ENCODE peak calls at places on chromosomes 16 and 17, in five cellular contexts. T, R, K, Y and W are unnamed samples.

GRCh38 chr17:28895794-28896447 is 1.6 kb downstream of the FLOT2 start:
- DNase-seq in T (no peak), R (no peak), K (no peak), Y (no peak), W (no peak)

GRCh38 chr17:78748730-78749317 is 33.2 kb downstream of the CYTH1 start:
- DNase-seq in T (no peak), R (peak; percentile 39), K (peak; percentile 65), Y (no peak), W (peak; percentile 61)

GRCh38 chr16:87854053-87854906 is 15.0 kb downstream of the SLC7A5 start:
- DNase-seq in T (peak; percentile 92), R (no peak), K (no peak), Y (no peak), W (peak; percentile 82)

GRCh38 chr16:30541502-30542329 is 7.1 kb upstream of the ZNF747 start:
- DNase-seq in T (no peak), R (peak; percentile 28), K (no peak), Y (peak; percentile 59), W (no peak)

GRCh38 chr16:72051818-72052217 is 2.5 kb upstream of the HP start:
- DNase-seq in T (no peak), R (no peak), K (no peak), Y (no peak), W (no peak)

GRCh38 chr17:76912585-76912984 is 44.4 kb downstream of the MGAT5B start:
- DNase-seq in T (no peak), R (no peak), K (no peak), Y (no peak), W (no peak)

GRCh38 chr17:83036666-83037065 is 42.7 kb upstream of the METRNL start:
- DNase-seq in T (no peak), R (no peak), K (no peak), Y (no peak), W (no peak)

GRCh38 chr17:80705988-80706387 is 161.3 kb downstream of the RPTOR start:
- DNase-seq in T (no peak), R (no peak), K (no peak), Y (no peak), W (no peak)

GRCh38 chr16:86375841-86376240 is 134.5 kb upstream of the FOXF1 start:
- DNase-seq in T (no peak), R (no peak), K (no peak), Y (no peak), W (no peak)

GRCh38 chr16:49961087-49961486 is 63.9 kb upstream of the CNEP1R1 start:
- DNase-seq in T (no peak), R (no peak), K (no peak), Y (no peak), W (no peak)

GRCh38 chr16:55285586-55285985 is 38.4 kb upstream of the IRX6 start:
- DNase-seq in T (no peak), R (no peak), K (no peak), Y (no peak), W (no peak)

GRCh38 chr16:78984324-78984723 is 616.2 kb downstream of the MAF start:
- DNase-seq in T (peak; percentile 17), R (no peak), K (no peak), Y (no peak), W (no peak)

GRCh38 chr17:3695723-3696411 is at the start of gene P2RX5:
- DNase-seq in T (no peak), R (peak; percentile 27), K (no peak), Y (peak; percentile 61), W (no peak)

GRCh38 chr17:72386619-72387237 is 265.9 kb downstream of the SOX9 start:
- DNase-seq in T (peak; percentile 59), R (no peak), K (no peak), Y (no peak), W (no peak)

GRCh38 chr16:53022374-53022773 is 30.3 kb downstream of the CHD9NB start:
- DNase-seq in T (peak; percentile 55), R (peak; percentile 45), K (no peak), Y (peak; percentile 76), W (peak; percentile 62)

GRCh38 chr16:72787519-72788268 is 260.2 kb downstream of the ZFHX3 start:
- DNase-seq in T (no peak), R (peak; percentile 62), K (peak; percentile 65), Y (peak; percentile 69), W (peak; percentile 78)

DNA sequence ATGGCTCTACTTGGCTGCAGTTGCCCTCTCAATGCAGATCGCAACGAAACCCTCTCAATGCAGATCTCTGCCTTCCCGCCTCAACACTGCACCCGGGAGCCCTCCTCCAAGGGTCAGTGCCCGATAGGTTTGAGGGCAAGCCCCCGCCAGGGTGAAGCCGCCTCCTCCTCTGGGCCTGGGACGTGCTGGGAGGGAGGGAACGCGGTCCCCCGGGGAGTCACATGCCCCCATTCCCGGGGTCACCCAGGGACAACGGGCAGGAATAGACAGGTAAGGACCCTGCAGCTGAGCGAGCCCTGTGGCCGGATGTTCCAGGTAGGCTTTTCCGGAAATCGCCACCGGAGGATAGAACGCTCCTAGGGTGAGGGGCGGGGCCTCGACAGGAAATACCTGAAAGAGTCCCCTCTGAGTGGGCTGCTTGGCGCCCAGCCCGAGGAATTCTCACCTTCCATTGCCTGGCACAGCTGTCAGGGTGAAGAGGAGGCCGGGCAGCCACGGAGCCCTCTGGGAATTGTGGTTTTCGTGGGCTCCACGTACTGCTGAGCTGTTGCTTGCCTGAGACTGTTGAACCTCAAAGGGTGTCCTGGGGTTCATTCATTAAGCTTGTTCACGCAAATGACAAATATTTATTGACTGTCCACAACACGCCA is 12.8 kb downstream of the ZNF174 start:
- DNase-seq in T (no peak), R (no peak), K (no peak), Y (no peak), W (peak; percentile 83)
- H3K9me3 ChIP-seq in T (peaks cover 94% of the 10 kb centered on the region), R (no peaks in the 10 kb centered on the region), K (peaks cover 82% of the 10 kb centered on the region), Y (peaks cover 4% of the 10 kb centered on the region), W (no peaks in the 10 kb centered on the region)

GRCh38 chr17:14197582-14197981 is 39.1 kb downstream of the CDRT15 start:
- DNase-seq in T (no peak), R (no peak), K (no peak), Y (no peak), W (no peak)
- H3K4me1 ChIP-seq in T (no peaks in the 10 kb centered on the region), R (peaks cover 35% of the 10 kb centered on the region), K (no peaks in the 10 kb centered on the region), Y (peaks cover 41% of the 10 kb centered on the region), W (peaks cover 10% of the 10 kb centered on the region)

DNA sequence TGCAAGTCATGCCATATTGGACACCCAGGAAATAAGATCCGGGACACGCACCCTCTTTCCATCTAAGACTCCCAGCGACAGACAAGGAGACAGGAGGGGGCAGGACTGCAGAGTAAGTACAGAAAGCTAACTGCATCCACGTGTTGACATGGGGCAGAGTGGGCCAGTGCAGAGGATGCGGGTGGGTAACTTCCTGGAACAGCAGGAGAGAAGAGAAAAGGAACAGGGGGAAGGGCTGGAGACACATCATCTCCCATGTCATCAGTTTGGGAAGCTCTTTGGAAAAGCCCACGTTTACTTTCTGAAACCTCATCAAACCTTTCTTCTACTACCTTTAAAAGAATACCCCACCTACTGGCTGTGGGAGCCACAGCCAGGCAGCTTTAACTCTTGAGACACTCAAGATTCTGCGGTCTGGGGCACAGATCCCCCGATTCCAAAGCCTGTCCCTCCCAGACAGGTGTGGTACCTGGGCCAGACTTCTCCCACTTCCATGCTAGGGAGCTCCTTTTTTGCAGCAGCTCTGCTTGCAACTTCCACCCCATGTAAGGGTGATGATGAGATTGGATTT is 273.5 kb upstream of the RPL38 start:
- DNase-seq in T (no peak), R (no peak), K (no peak), Y (no peak), W (no peak)
- TF ChIP-seq CTCF in T (no peak), R (no peak), K (no peak), Y (no peak), W (no peak)

GRCh38 chr17:22142091-22142490 is 449.8 kb downstream of the KCNJ18 start:
- DNase-seq in T (no peak), R (peak; percentile 9), K (no peak), Y (no peak), W (no peak)

DNA sequence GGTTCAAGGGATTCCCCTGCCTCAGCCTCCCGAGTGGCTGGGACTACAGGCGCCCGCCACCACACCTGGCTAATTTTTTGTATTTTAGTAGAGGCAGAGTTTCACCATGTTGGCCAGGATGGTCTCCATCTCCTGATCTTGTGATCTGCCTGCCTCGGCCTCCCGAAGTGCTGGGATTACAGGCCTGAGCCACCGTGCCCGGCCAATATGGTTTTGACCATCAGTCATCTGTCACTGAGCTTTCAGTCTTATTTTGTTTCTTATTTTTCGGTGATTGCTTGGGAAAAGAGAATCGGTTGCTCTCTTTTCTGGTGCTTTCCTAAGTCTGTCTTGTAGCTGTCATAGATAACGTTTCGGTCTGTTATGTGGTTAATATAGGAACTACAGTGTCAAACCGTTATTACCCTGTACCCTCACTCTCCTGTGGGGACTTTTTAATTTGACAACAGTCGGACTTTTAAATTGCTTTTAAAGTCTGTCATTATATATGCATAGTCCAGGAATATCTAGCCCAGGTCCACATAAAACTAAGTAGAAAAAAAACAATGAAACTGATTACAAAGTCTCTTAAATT is 453.4 kb downstream of the KCNJ18 start:
- DNase-seq in T (no peak), R (no peak), K (no peak), Y (no peak), W (no peak)
- H3K9me3 ChIP-seq in T (no peaks in the 10 kb centered on the region), R (no peaks in the 10 kb centered on the region), K (no peaks in the 10 kb centered on the region), Y (peaks cover 3% of the 10 kb centered on the region), W (no peaks in the 10 kb centered on the region)

DNA sequence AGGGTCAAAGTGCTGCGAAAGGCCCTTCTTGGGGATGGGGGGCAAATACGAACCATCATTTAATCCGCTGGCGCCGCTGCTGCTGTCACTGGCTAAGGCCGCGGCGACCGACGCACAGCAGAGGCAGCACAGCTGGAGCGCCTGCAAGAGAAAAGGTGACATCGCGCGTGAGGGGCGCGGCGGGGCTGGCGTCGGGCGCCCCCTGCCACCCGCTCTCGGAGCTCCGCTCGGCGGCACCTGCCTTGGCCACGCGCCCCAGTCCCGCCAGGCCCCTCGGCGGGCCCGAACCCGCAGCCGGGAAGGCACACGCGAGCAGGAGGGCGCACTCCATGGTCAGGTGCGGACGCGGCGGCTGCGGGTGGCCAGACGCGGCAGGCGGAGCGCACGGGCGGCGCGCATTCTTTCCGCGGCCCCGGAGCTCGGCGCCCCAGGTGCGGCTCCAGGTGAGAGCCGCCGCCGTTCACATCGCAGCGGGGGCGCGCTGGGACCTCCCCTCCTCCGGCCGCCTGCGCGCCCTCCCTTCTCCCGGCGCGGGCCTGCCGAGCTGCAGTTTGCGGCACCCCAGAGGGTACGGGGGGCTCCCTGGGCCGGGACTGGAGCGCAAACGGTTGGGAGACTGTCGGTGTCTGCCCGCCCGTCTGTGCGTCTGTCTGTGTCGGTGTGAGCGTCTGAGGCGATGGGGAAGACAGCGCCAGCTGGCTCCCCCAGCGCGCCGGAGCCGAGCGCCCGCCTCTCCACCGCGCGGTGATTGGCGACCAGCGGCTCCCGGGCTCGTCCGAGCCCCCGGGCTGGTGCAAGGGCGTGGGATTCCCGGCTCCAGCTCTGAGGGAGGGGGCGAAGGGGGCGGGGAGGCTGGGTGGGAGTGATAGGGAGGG is at the start of gene ADAMTS18:
- DNase-seq in T (no peak), R (no peak), K (no peak), Y (peak; percentile 25), W (no peak)
- H3K4me1 ChIP-seq in T (peaks cover 11% of the 10 kb centered on the region), R (peaks cover 15% of the 10 kb centered on the region), K (no peaks in the 10 kb centered on the region), Y (peaks cover 16% of the 10 kb centered on the region), W (peaks cover 3% of the 10 kb centered on the region)